ENCODE peak calls at places on chromosomes 11 and 22, in five cellular contexts. V, T, F, L and I are unnamed samples.

GRCh38 chr11:96520939-96521338 is 131.1 kb downstream of the JRKL start:
- DNase-seq in T (no peak), F (no peak), L (no peak), V (no peak), I (no peak)

GRCh38 chr11:70727899-70728620 is 329.7 kb downstream of the CTTN start:
- DNase-seq in T (no peak), L (no peak), F (no peak), V (no peak), I (no peak)

GRCh38 chr11:74020537-74020936 is 11.7 kb upstream of the UCP3 start:
- DNase-seq in V (no peak), F (no peak), L (no peak), T (no peak), I (no peak)

GRCh38 chr22:19805821-19806212 is 45.2 kb downstream of the TBX1 start:
- DNase-seq in F (no peak), V (peak; percentile 8), L (peak; percentile 4), T (no peak), I (no peak)

GRCh38 chr11:114466742-114467141 is 27.5 kb downstream of the REXO2 start:
- DNase-seq in L (no peak), T (no peak), V (no peak), F (no peak), I (no peak)

GRCh38 chr11:94835571-94835970 is 67.4 kb downstream of the AMOTL1 start:
- DNase-seq in V (no peak), F (no peak), T (no peak), L (no peak), I (peak; percentile 35)

GRCh38 chr11:107017433-107018227 is 646 bp downstream of the GUCY1A2 start:
- DNase-seq in V (peak; percentile 50), F (peak; percentile 28), T (peak; percentile 51), L (no peak), I (peak; percentile 61)

GRCh38 chr11:3096909-3097395 is 39.7 kb upstream of the CARS1 start:
- DNase-seq in L (no peak), T (no peak), F (no peak), V (no peak), I (no peak)

GRCh38 chr11:109298865-109299264 is 123.1 kb upstream of the C11orf87 start:
- DNase-seq in F (no peak), V (no peak), T (no peak), L (no peak), I (no peak)

GRCh38 chr11:36295926-36296325 is at the start of gene PRR5L:
- DNase-seq in F (no peak), V (no peak), L (no peak), T (peak; percentile 85), I (no peak)

GRCh38 chr22:42282252-42282942 is 11.9 kb upstream of the TCF20 start:
- DNase-seq in V (no peak), T (no peak), F (no peak), L (peak; percentile 54), I (no peak)

GRCh38 chr11:111922803-111923202 is 4.1 kb downstream of the C11orf52 start:
- DNase-seq in T (no peak), F (peak; percentile 84), V (peak; percentile 84), L (no peak), I (peak; percentile 76)

GRCh38 chr11:111923351-111923788 is 4.7 kb downstream of the C11orf52 start:
- DNase-seq in T (no peak), V (no peak), F (no peak), L (no peak), I (peak; percentile 36)

GRCh38 chr11:111926505-111927391 is 8.0 kb downstream of the C11orf52 start:
- DNase-seq in L (peak; percentile 97), V (peak; percentile 97), F (peak; percentile 96), T (peak; percentile 97), I (peak; percentile 98)

GRCh38 chr11:111923951-111924350 is 5.2 kb downstream of the C11orf52 start:
- DNase-seq in V (no peak), L (no peak), T (no peak), F (no peak), I (no peak)

DNA sequence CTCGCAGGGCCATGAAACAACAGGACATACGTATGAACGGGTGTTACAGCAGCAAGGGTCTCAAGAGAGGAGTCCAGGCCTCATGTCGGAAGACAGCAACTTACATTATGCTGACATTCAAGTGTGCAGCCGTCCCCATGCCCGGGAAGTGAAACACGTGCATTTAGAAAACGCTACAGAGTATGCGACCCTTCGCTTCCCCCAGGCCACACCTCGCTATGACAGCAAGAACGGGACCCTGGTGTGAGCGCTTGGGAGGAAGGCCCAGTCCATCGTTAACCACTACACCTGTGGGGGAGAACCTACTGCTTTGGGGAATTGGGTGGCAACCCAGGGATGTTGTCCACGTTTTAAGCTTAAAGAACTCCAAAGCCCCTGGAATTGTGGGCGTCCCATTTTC is 7.2 kb downstream of the C11orf52 start:
- DNase-seq in T (no peak), V (no peak), L (no peak), F (no peak), I (no peak)
- H3K4me3 ChIP-seq in T (no peak overlapping the region), V (no peak overlapping the region), L (no peak overlapping the region), F (no peak overlapping the region), I (no peak overlapping the region)

DNA sequence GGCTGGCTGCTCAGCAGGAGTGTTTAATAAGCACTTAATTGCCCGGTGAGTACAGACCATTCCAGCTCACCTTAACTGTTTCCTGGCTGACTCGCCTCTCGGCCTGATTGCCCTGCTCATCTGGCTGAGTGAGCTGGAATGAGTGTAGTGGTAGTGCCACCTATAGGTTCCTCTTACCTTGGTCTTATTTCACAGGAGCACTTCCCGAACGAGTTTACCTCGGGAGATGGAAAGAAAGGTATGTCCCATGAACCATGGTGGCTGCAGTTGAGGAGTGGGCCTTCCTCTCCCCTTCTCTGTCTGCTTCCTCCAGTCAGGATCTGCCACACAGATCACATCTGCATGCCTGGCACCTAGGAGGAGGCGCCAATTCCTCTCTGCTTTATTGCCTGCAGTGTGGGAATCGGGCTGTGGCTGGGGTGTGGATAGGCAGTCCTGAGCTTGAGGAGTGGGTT is 26.7 kb downstream of the UPB1 start:
- DNase-seq in V (no peak), T (peak; percentile 18), L (peak; percentile 68), F (no peak), I (peak; percentile 64)
- TF ChIP-seq CTCF in V (no peak), T (no peak), L (peak; percentile 49), F (peak; percentile 54), I (peak; percentile 57)

DNA sequence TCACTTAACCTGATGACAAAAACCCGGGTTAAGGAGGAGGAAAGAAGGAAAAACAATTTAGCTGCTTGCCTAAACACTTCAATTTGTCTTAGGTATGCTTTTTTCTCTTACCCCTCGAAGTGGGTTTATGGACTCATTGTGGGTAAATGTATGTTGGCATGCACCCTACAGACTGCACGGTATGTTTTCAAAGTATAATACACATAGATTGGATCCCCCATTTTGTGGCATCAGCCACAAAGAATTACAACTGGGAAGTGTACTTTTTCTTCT is 2.3 kb downstream of the YAP1 start:
- DNase-seq in V (no peak), T (no peak), F (no peak), L (no peak), I (no peak)
- H3K4me3 ChIP-seq in V (peak overlapping the region; percentile 89), T (peak overlapping the region; percentile 43), F (peak overlapping the region; percentile 78), L (peak overlapping the region; percentile 92), I (peak overlapping the region; percentile 90)

DNA sequence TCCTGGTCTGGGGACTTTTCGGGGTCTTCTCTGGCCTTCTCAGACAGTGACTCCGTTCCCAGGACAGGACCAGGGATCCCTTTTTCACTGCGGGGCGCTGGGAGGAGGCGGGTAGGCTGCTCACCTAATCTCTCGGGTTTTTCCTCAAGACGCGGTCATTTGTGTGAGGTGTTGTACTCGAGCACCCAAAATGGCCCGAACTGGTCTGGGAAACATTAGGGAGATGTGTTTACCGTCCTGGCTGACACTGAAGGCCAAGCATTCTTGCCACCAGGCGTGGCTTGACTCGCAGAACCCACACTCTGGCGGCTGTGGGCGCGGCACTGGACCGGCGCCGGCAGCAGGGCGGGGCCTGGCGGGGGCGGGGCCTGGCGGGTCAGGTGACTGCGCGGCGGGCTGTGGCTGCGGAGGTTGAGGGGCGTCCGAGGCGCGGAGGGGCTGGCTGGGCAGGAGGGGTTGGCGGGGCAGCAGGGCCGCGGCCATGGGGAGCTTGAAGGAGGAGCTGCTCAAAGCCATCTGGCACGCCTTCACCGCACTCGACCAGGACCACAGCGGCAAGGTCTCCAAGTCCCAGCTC is at the start of gene SWAP70:
- DNase-seq in F (peak; percentile 89), L (peak; percentile 93), T (peak; percentile 69), V (peak; percentile 87), I (peak; percentile 82)
- TF ChIP-seq CTCF in F (peak; percentile 55), L (peak; percentile 65), T (peak; percentile 25), V (peak; percentile 43), I (peak; percentile 42)